ENCODE peak calls at places on chromosomes 6 and 20, in four cellular contexts. O is lower lobe of right lung, Z is pancreas, K is adrenal gland. S is an unnamed sample.

GRCh38 chr6:105359419-105360366 is 43.2 kb downstream of the PREP start:
- DNase-seq in O (no peak), Z (no peak), K (no peak), S (no peak)

GRCh38 chr6:14520536-14520935 is 403.0 kb downstream of the CD83 start:
- DNase-seq in O (no peak), Z (no peak), K (no peak), S (no peak)

GRCh38 chr6:106858653-106859092 is 115.9 kb downstream of the CD24 start:
- DNase-seq in O (no peak), Z (peak), K (peak), S (no peak)

GRCh38 chr6:161128680-161129196 is 137.2 kb downstream of the MAP3K4 start:
- DNase-seq in O (no peak), Z (no peak), K (no peak), S (no peak)

GRCh38 chr6:13435477-13435876 is 51.9 kb downstream of the GFOD1 start:
- DNase-seq in O (no peak), Z (no peak), K (no peak), S (no peak)

GRCh38 chr6:9085054-9085746 is 649.9 kb upstream of the SLC35B3 start:
- DNase-seq in O (no peak), Z (no peak), K (no peak), S (no peak)

GRCh38 chr20:53939554-53940355 is 130.6 kb downstream of the BCAS1 start:
- DNase-seq in O (peak), Z (peak), K (peak), S (peak)

GRCh38 chr6:158409451-158409850 is 97.2 kb downstream of the TULP4 start:
- DNase-seq in O (no peak), Z (no peak), K (no peak), S (no peak)

GRCh38 chr6:55617272-55617671 is 38.3 kb upstream of the HMGCLL1 start:
- DNase-seq in O (no peak), Z (peak), K (peak), S (no peak)

GRCh38 chr6:2626381-2626780 is 124.3 kb downstream of the MYLK4 start:
- DNase-seq in O (no peak), Z (no peak), K (no peak), S (no peak)

GRCh38 chr6:170139531-170139930 is 151.3 kb downstream of the DLL1 start:
- DNase-seq in O (no peak), Z (peak), K (no peak), S (peak)

GRCh38 chr20:11965602-11966001 is 47.9 kb downstream of the BTBD3 start:
- DNase-seq in O (no peak), Z (no peak), K (peak), S (no peak)

GRCh38 chr20:44215125-44215524 is 4.6 kb upstream of the OSER1 start:
- DNase-seq in O (peak), Z (peak), K (peak), S (peak)

DNA sequence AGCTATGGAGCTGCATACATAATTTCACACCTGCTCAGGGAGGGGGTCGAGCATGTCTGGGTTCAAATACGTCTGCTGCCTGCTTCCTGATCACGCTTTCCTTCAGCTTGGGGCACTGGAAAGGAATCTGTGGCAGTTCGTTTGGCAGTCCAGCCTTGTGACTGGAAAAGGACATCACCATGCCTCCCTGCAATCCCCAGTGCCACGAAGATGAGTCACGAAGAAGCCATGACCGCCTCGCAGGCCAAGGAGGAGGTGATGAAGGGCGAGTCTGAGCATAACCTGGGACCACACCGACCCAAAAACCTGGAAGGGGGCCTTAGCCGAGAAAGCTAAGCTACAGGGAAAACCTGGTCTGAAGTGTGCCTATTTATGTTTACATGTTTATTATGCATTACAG is 13.1 kb downstream of the JAG1 start:
- DNase-seq in O (no peak), Z (no peak), K (peak), S (no peak)
- H3K27ac ChIP-seq in O (peak), Z (peak), K (no peak), S (no peak)

DNA sequence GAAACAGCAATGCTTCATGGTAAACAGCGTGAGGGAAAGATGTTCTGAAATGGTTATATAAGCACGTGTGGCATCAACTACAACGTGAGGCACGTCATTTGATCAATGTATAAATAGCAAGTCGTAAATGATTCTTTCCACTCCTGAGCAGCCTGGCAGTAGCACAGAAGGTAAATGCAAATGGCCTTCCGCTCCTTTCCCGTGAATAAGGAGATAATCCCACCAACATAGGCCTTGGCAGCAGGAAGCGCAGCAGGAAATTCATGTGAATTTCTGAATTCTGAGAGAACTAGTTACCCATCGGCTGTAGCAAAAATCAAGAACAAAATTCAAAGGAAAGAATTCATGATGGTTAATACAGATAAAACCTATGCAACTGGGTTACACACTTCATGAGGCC is 16.9 kb downstream of the RPS6KA2 start:
- DNase-seq in O (no peak), Z (no peak), K (no peak), S (no peak)
- TF ChIP-seq CTCF in O (no peak), Z (no peak), K (no peak), S (no peak)

GRCh38 chr6:35483892-35484645 is 12.8 kb downstream of the TEAD3 start:
- DNase-seq in O (no peak), Z (no peak), K (no peak), S (no peak)
- H3K27ac ChIP-seq in O (no peak), Z (no peak), K (no peak), S (no peak)

GRCh38 chr6:122405417-122405816 is 6.0 kb downstream of the HSF2 start:
- DNase-seq in O (no peak), Z (no peak), K (no peak), S (no peak)
- TF ChIP-seq CTCF in O (no peak), Z (no peak), K (no peak), S (no peak)